ENCODE peak calls at places on chromosomes 7 and 10, in six cellular contexts. One of them, this sample, is unnamed.

GRCh38 chr7:45581271-45581780 is 7.2 kb downstream of the ADCY1 start:
- DNase-seq in stimulated activated CD8-positive, alpha-beta memory T cell treated with anti-CD3 and anti-CD28 coated beads, Interleukin-12 subunit alpha, Interleukin-12 subunit beta, amount 100 ng/mL, for 1 hour: no peak
- DNase-seq in neural crest cell: no peak
- DNase-seq in CD8-positive, alpha-beta memory T cell: no peak
- DNase-seq in GM20000: no peak
- DNase-seq in stimulated activated naive B cell treated with anti-CD40 and anti-IgM and Interleukin-4, amounts not matched to agents 10 μg/mL and 1 μg/mL and 100 μg/mL, for 72 hours: no peak
- DNase-seq in this sample: no peak

GRCh38 chr10:101588879-101589278 is 758 bp downstream of the DPCD start:
- DNase-seq in stimulated activated CD8-positive, alpha-beta memory T cell treated with anti-CD3 and anti-CD28 coated beads, Interleukin-12 subunit alpha, Interleukin-12 subunit beta, amount 100 ng/mL, for 1 hour: no peak
- DNase-seq in neural crest cell: no peak
- DNase-seq in CD8-positive, alpha-beta memory T cell: no peak
- DNase-seq in GM20000: no peak
- DNase-seq in stimulated activated naive B cell treated with anti-CD40 and anti-IgM and Interleukin-4, amounts not matched to agents 10 μg/mL and 1 μg/mL and 100 μg/mL, for 72 hours: no peak
- DNase-seq in this sample: no peak

GRCh38 chr10:5442056-5442989 is 30.0 kb downstream of the NET1 start:
- DNase-seq in stimulated activated CD8-positive, alpha-beta memory T cell treated with anti-CD3 and anti-CD28 coated beads, Interleukin-12 subunit alpha, Interleukin-12 subunit beta, amount 100 ng/mL, for 1 hour: no peak
- DNase-seq in neural crest cell: peak; percentile 31
- DNase-seq in CD8-positive, alpha-beta memory T cell: no peak
- DNase-seq in GM20000: peak; percentile 48
- DNase-seq in stimulated activated naive B cell treated with anti-CD40 and anti-IgM and Interleukin-4, amounts not matched to agents 10 μg/mL and 1 μg/mL and 100 μg/mL, for 72 hours: no peak
- DNase-seq in this sample: peak; percentile 73

GRCh38 chr7:93799750-93800357 is 90.7 kb downstream of the TFPI2 start:
- DNase-seq in stimulated activated CD8-positive, alpha-beta memory T cell treated with anti-CD3 and anti-CD28 coated beads, Interleukin-12 subunit alpha, Interleukin-12 subunit beta, amount 100 ng/mL, for 1 hour: no peak
- DNase-seq in neural crest cell: no peak
- DNase-seq in CD8-positive, alpha-beta memory T cell: no peak
- DNase-seq in GM20000: peak; percentile 22
- DNase-seq in stimulated activated naive B cell treated with anti-CD40 and anti-IgM and Interleukin-4, amounts not matched to agents 10 μg/mL and 1 μg/mL and 100 μg/mL, for 72 hours: no peak
- DNase-seq in this sample: no peak

GRCh38 chr7:50649259-50649885 is 84.2 kb upstream of the DDC start:
- DNase-seq in stimulated activated CD8-positive, alpha-beta memory T cell treated with anti-CD3 and anti-CD28 coated beads, Interleukin-12 subunit alpha, Interleukin-12 subunit beta, amount 100 ng/mL, for 1 hour: no peak
- DNase-seq in neural crest cell: no peak
- DNase-seq in CD8-positive, alpha-beta memory T cell: no peak
- DNase-seq in GM20000: no peak
- DNase-seq in stimulated activated naive B cell treated with anti-CD40 and anti-IgM and Interleukin-4, amounts not matched to agents 10 μg/mL and 1 μg/mL and 100 μg/mL, for 72 hours: no peak
- DNase-seq in this sample: no peak

GRCh38 chr10:67802767-67803538 is 35.0 kb downstream of the DNAJC12 start:
- DNase-seq in stimulated activated CD8-positive, alpha-beta memory T cell treated with anti-CD3 and anti-CD28 coated beads, Interleukin-12 subunit alpha, Interleukin-12 subunit beta, amount 100 ng/mL, for 1 hour: no peak
- DNase-seq in neural crest cell: no peak
- DNase-seq in CD8-positive, alpha-beta memory T cell: no peak
- DNase-seq in GM20000: no peak
- DNase-seq in stimulated activated naive B cell treated with anti-CD40 and anti-IgM and Interleukin-4, amounts not matched to agents 10 μg/mL and 1 μg/mL and 100 μg/mL, for 72 hours: no peak
- DNase-seq in this sample: peak; percentile 55

GRCh38 chr10:133336131-133337078 is at the start of gene CALY:
- DNase-seq in stimulated activated CD8-positive, alpha-beta memory T cell treated with anti-CD3 and anti-CD28 coated beads, Interleukin-12 subunit alpha, Interleukin-12 subunit beta, amount 100 ng/mL, for 1 hour: peak; percentile 65
- DNase-seq in neural crest cell: peak; percentile 28
- DNase-seq in CD8-positive, alpha-beta memory T cell: peak; percentile 86
- DNase-seq in GM20000: peak; percentile 79
- DNase-seq in stimulated activated naive B cell treated with anti-CD40 and anti-IgM and Interleukin-4, amounts not matched to agents 10 μg/mL and 1 μg/mL and 100 μg/mL, for 72 hours: no peak
- DNase-seq in this sample: peak; percentile 80

GRCh38 chr10:11828682-11829284 is 5.6 kb downstream of the PROSER2 start:
- DNase-seq in stimulated activated CD8-positive, alpha-beta memory T cell treated with anti-CD3 and anti-CD28 coated beads, Interleukin-12 subunit alpha, Interleukin-12 subunit beta, amount 100 ng/mL, for 1 hour: no peak
- DNase-seq in neural crest cell: no peak
- DNase-seq in CD8-positive, alpha-beta memory T cell: no peak
- DNase-seq in GM20000: no peak
- DNase-seq in stimulated activated naive B cell treated with anti-CD40 and anti-IgM and Interleukin-4, amounts not matched to agents 10 μg/mL and 1 μg/mL and 100 μg/mL, for 72 hours: no peak
- DNase-seq in this sample: no peak

GRCh38 chr10:11823989-11824346 is 812 bp downstream of the PROSER2 start:
- DNase-seq in stimulated activated CD8-positive, alpha-beta memory T cell treated with anti-CD3 and anti-CD28 coated beads, Interleukin-12 subunit alpha, Interleukin-12 subunit beta, amount 100 ng/mL, for 1 hour: no peak
- DNase-seq in neural crest cell: no peak
- DNase-seq in CD8-positive, alpha-beta memory T cell: no peak
- DNase-seq in GM20000: no peak
- DNase-seq in stimulated activated naive B cell treated with anti-CD40 and anti-IgM and Interleukin-4, amounts not matched to agents 10 μg/mL and 1 μg/mL and 100 μg/mL, for 72 hours: no peak
- DNase-seq in this sample: no peak

GRCh38 chr7:22202141-22202540 is 154.8 kb downstream of the RAPGEF5 start:
- DNase-seq in stimulated activated CD8-positive, alpha-beta memory T cell treated with anti-CD3 and anti-CD28 coated beads, Interleukin-12 subunit alpha, Interleukin-12 subunit beta, amount 100 ng/mL, for 1 hour: no peak
- DNase-seq in neural crest cell: no peak
- DNase-seq in CD8-positive, alpha-beta memory T cell: no peak
- DNase-seq in GM20000: no peak
- DNase-seq in stimulated activated naive B cell treated with anti-CD40 and anti-IgM and Interleukin-4, amounts not matched to agents 10 μg/mL and 1 μg/mL and 100 μg/mL, for 72 hours: no peak
- DNase-seq in this sample: no peak

GRCh38 chr10:97228130-97228774 is 42.5 kb upstream of the SLIT1 start:
- DNase-seq in stimulated activated CD8-positive, alpha-beta memory T cell treated with anti-CD3 and anti-CD28 coated beads, Interleukin-12 subunit alpha, Interleukin-12 subunit beta, amount 100 ng/mL, for 1 hour: no peak
- DNase-seq in neural crest cell: no peak
- DNase-seq in CD8-positive, alpha-beta memory T cell: no peak
- DNase-seq in GM20000: no peak
- DNase-seq in stimulated activated naive B cell treated with anti-CD40 and anti-IgM and Interleukin-4, amounts not matched to agents 10 μg/mL and 1 μg/mL and 100 μg/mL, for 72 hours: no peak
- DNase-seq in this sample: no peak

GRCh38 chr10:97919012-97919411 is 69.4 kb downstream of the GOLGA7B start:
- DNase-seq in stimulated activated CD8-positive, alpha-beta memory T cell treated with anti-CD3 and anti-CD28 coated beads, Interleukin-12 subunit alpha, Interleukin-12 subunit beta, amount 100 ng/mL, for 1 hour: no peak
- DNase-seq in neural crest cell: no peak
- DNase-seq in CD8-positive, alpha-beta memory T cell: no peak
- DNase-seq in GM20000: no peak
- DNase-seq in stimulated activated naive B cell treated with anti-CD40 and anti-IgM and Interleukin-4, amounts not matched to agents 10 μg/mL and 1 μg/mL and 100 μg/mL, for 72 hours: no peak
- DNase-seq in this sample: no peak